ENCODE peak calls at places on chromosome X, in four cellular contexts. O is gastrocnemius medialis, Y is OCI-LY7, F is aorta. X is an unnamed sample.

GRCh38 chrX:15956684-15957083 is 102.1 kb upstream of the AP1S2 start:
- DNase-seq in F (no peak), Y (no peak), O (no peak), X (no peak)

GRCh38 chrX:132710756-132711155 is 221.9 kb upstream of the MBNL3 start:
- DNase-seq in F (no peak), Y (no peak), O (no peak), X (peak)

GRCh38 chrX:15761564-15762191 is 23.6 kb downstream of the CA5B start:
- DNase-seq in O (no peak), Y (peak), F (no peak), X (no peak)

GRCh38 chrX:133685806-133686205 is 270.5 kb upstream of the GPC4 start:
- DNase-seq in F (no peak), O (no peak), Y (no peak), X (no peak)

GRCh38 chrX:68571292-68572256 is 72.7 kb downstream of the YIPF6 start:
- DNase-seq in F (no peak), O (peak), Y (no peak), X (peak)

GRCh38 chrX:147738260-147738659 is 173.5 kb upstream of the FMR1 start:
- DNase-seq in F (no peak), O (no peak), Y (no peak), X (no peak)

GRCh38 chrX:130741151-130741550 is 161.9 kb downstream of the ENOX2 start:
- DNase-seq in Y (no peak), O (no peak), F (no peak), X (no peak)

GRCh38 chrX:119190736-119191282 is 45.3 kb upstream of the PGRMC1 start:
- DNase-seq in O (no peak), Y (no peak), F (no peak), X (peak)

GRCh38 chrX:133307637-133308485 is 89.7 kb upstream of the TFDP3 start:
- DNase-seq in Y (no peak), O (no peak), F (peak), X (no peak)

GRCh38 chrX:104270212-104270611 is 15.5 kb upstream of the ESX1 start:
- DNase-seq in Y (no peak), F (no peak), O (no peak), X (no peak)

GRCh38 chrX:23737413-23737812 is 5.7 kb downstream of the ACOT9 start:
- DNase-seq in O (no peak), Y (no peak), F (no peak), X (no peak)

GRCh38 chrX:9662148-9662547 is 103.5 kb downstream of the GPR143 start:
- DNase-seq in O (no peak), F (no peak), Y (no peak), X (no peak)

GRCh38 chrX:123961268-123962005 is at the start of gene STAG2:
- DNase-seq in Y (peak), F (peak), O (peak), X (peak)

GRCh38 chrX:129653181-129653984 is 1.4 kb downstream of the APLN start:
- DNase-seq in F (no peak), Y (no peak), O (no peak), X (no peak)

GRCh38 chrX:143781103-143781502 is 60.6 kb upstream of the SPANXN2 start:
- DNase-seq in F (no peak), Y (no peak), O (no peak), X (peak)

GRCh38 chrX:38009641-38010040 is 3.3 kb downstream of the SYTL5 start:
- DNase-seq in Y (no peak), O (no peak), F (no peak), X (no peak)

GRCh38 chrX:40644821-40645358 is 2.5 kb downstream of the CXorf38 start:
- DNase-seq in Y (peak), O (no peak), F (peak), X (no peak)

GRCh38 chrX:118655561-118656246 is 71.7 kb upstream of the IL13RA1 start:
- DNase-seq in Y (no peak), F (no peak), O (no peak), X (no peak)

GRCh38 chrX:79096339-79096638 is 48.2 kb upstream of the GPR174 start:
- DNase-seq in F (no peak), Y (no peak), O (no peak), X (no peak)

DNA sequence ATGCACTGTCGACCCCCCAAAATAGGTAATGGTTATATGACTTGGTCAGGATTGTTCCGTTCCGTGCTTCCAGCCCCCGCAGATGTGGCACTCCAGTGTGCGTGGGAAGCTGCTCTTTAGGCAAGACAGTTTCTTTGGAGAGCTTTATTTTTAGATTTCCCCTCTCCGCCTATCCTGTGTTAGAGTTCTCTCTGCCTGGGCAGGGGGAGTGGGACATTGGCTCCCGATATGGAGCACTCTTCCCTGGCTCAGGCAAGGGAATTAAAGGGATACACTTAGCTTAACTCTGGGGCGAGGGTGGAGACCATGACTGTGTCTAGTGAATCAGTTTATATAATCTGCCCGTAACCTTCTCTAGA is 36.0 kb downstream of the DLG3 start:
- DNase-seq in F (peak), O (no peak), Y (no peak), X (no peak)
- H3K4me3 ChIP-seq in F (no peak), O (no peak), Y (no peak), X (no peak)

GRCh38 chrX:153600032-153600373 is 1.1 kb upstream of the CCNQ start:
- DNase-seq in Y (peak), F (no peak), O (no peak), X (no peak)

GRCh38 chrX:153599192-153600031 is 473 bp upstream of the CCNQ start:
- DNase-seq in Y (peak), F (peak), O (peak), X (peak)

GRCh38 chrX:153597351-153597750 is 1.6 kb downstream of the CCNQ start:
- DNase-seq in Y (no peak), O (no peak), F (no peak), X (no peak)

GRCh38 chrX:153600921-153601320 is 2.0 kb upstream of the CCNQ start:
- DNase-seq in O (no peak), F (no peak), Y (no peak), X (no peak)

DNA sequence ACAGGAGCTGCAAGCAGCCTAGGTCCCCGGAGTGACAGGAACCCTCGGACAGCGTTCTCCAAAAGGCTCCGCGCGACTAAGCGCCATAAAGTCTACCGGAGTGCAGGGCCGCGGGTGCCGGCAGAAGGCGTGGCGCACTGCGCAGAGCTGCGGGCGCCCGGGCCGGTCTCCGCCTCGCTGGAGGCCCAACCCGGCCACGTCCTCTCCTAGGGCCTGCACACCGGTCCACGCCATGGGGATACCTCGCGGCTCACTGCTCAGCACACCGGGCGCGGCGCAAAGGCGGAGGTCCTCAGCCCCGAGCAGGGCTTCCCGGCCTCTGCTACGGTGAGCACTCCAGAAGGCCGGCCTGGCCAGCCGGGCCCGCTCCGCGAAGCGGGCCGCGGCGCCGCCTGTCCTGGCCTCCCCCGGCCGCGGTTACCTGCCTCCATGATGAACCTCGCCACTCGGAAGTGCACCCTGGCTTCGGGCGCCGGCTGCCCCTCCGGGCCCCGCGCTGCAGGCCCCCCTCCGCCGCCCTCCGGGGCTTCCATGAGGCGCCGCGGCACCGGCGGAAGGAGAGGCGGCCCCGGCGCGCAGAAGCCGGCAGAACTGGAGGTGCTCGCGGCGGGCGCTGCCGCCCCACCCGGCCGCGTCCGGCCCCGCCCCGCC is at the start of gene CCNQ:
- DNase-seq in O (no peak), F (no peak), Y (peak), X (no peak)
- H3K4me3 ChIP-seq in O (peak), F (peak), Y (peak), X (peak)

DNA sequence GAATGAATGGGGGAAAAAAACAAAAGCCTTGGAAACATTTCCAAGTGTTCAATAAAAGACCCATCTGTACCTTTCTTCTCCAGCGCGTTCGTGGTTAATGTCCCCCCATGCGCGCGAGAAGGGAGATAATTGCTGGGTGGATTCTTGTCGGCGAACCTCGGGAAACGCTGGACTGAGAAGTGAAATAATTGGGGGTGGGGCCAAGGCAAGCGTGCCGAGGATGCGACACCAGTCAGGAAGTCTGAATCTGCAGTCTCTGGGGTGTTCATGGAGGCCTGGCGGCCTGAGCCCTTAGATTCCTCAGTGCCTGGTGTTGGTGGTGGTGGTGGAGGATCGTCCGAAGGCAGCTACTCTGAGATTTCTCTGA is 5.3 kb upstream of the ARX start:
- DNase-seq in F (no peak), Y (no peak), O (no peak), X (no peak)
- H3K4me3 ChIP-seq in F (no peak), Y (no peak), O (no peak), X (peak)

DNA sequence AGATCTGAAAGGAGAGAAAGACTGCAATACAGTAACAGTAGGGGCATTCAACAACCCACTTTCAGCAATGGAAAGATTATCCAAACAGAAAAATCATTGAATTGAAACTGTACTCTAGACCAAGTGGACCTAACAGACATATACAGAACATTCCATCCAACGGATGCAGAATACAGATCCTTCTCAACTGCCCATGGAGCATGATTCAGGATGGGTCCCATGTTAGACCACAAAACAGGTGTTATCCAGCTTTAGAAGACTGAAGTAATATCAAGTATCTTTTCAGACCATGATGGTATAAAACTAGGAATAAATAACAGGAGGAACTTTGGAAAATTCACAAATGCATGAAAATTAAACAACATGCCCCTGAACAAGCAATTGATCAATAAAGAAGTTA is 567.2 kb upstream of the MAGEB2 start:
- DNase-seq in Y (no peak), O (no peak), F (no peak), X (no peak)
- H3K4me3 ChIP-seq in Y (no peak), O (no peak), F (no peak), X (no peak)